ENCODE peak calls at places on chromosomes 1 and 21, in six cellular contexts. Q is heart left ventricle; N is colonic mucosa; M is fibroblast of lung; P is stomach; Y is CD8-positive, alpha-beta T cell. G is an unnamed sample.

GRCh38 chr1:32122141-32122540 is 14.3 kb downstream of the KPNA6 start:
- DNase-seq in Q (no peak), N (no peak), M (no peak), P (no peak), Y (peak), G (no peak)

GRCh38 chr1:25904942-25905679 is 1.1 kb downstream of the STMN1 start:
- DNase-seq in Q (peak), N (peak), M (peak), P (peak), Y (peak), G (peak)

GRCh38 chr1:103180660-103181059 is 72.3 kb upstream of the COL11A1 start:
- DNase-seq in Q (no peak), N (no peak), M (peak), P (no peak), Y (no peak), G (peak)

GRCh38 chr21:46183910-46184624 is at the start of gene SPATC1L:
- DNase-seq in Q (peak), N (peak), M (peak), P (peak), Y (peak), G (peak)

GRCh38 chr21:45460011-45460565 is 55.1 kb downstream of the COL18A1 start:
- DNase-seq in Q (no peak), N (no peak), M (no peak), P (no peak), Y (no peak), G (no peak)

GRCh38 chr21:35924714-35925301 is 135.5 kb downstream of the SETD4 start:
- DNase-seq in Q (no peak), N (no peak), M (peak), P (no peak), Y (no peak), G (peak)

GRCh38 chr1:42228938-42229337 is 64.4 kb upstream of the GUCA2A start:
- DNase-seq in Q (no peak), N (no peak), M (no peak), P (no peak), Y (no peak), G (no peak)

GRCh38 chr1:89842547-89843278 is 21.9 kb downstream of the LRRC8D start:
- DNase-seq in Q (peak), N (no peak), M (peak), P (no peak), Y (no peak), G (peak)

GRCh38 chr21:40832316-40832715 is 14.6 kb downstream of the DSCAM start:
- DNase-seq in Q (no peak), N (no peak), M (no peak), P (no peak), Y (no peak), G (no peak)

GRCh38 chr1:71014110-71014509 is 33.5 kb downstream of the PTGER3 start:
- DNase-seq in Q (no peak), N (no peak), M (peak), P (no peak), Y (no peak), G (peak)

GRCh38 chr1:206693029-206693428 is 8.3 kb downstream of the MAPKAPK2 start:
- DNase-seq in Q (peak), N (no peak), M (peak), P (peak), Y (no peak), G (peak)

GRCh38 chr1:179146916-179147315 is 65.0 kb downstream of the TOR3A start:
- DNase-seq in Q (no peak), N (no peak), M (peak), P (no peak), Y (no peak), G (no peak)

GRCh38 chr1:171196351-171196750 is 11.3 kb downstream of the FMO2 start:
- DNase-seq in Q (no peak), N (no peak), M (no peak), P (no peak), Y (no peak), G (no peak)

GRCh38 chr1:152907686-152908601 is at the start of gene IVL:
- DNase-seq in Q (no peak), N (no peak), M (peak), P (no peak), Y (no peak), G (no peak)

GRCh38 chr21:19218163-19218562 is 814.6 kb upstream of the TMPRSS15 start:
- DNase-seq in Q (no peak), N (no peak), M (no peak), P (no peak), Y (no peak), G (no peak)

GRCh38 chr1:228400692-228401454 is 5.8 kb downstream of the TRIM11 start:
- DNase-seq in Q (no peak), N (no peak), M (no peak), P (no peak), Y (no peak), G (no peak)

GRCh38 chr21:44057960-44058651 is 46.0 kb downstream of the TRAPPC10 start:
- DNase-seq in Q (no peak), N (no peak), M (peak), P (no peak), Y (no peak), G (no peak)

GRCh38 chr1:100883963-100884362 is 10.7 kb downstream of the EXTL2 start:
- DNase-seq in Q (no peak), N (no peak), M (peak), P (no peak), Y (no peak), G (peak)

GRCh38 chr1:52306227-52307006 is 59.6 kb downstream of the CC2D1B start:
- DNase-seq in Q (no peak), N (no peak), M (no peak), P (no peak), Y (no peak), G (no peak)

GRCh38 chr1:22864886-22865285 is 107.8 kb downstream of the LACTBL1 start:
- DNase-seq in Q (no peak), N (no peak), M (no peak), P (no peak), Y (no peak), G (no peak)

GRCh38 chr1:53375440-53375839 is 47.6 kb upstream of the LRP8 start:
- DNase-seq in Q (no peak), N (peak), M (no peak), P (peak), Y (peak), G (no peak)

GRCh38 chr1:171653796-171654704 is 1.6 kb upstream of the MYOC start:
- DNase-seq in Q (peak), N (no peak), M (peak), P (no peak), Y (no peak), G (peak)

GRCh38 chr1:221907531-221907930 is 165.6 kb upstream of the DUSP10 start:
- DNase-seq in Q (no peak), N (no peak), M (peak), P (no peak), Y (no peak), G (no peak)

GRCh38 chr21:44710756-44711326 is 531 bp downstream of the TSPEAR start:
- DNase-seq in Q (no peak), N (no peak), M (no peak), P (no peak), Y (no peak), G (no peak)

GRCh38 chr1:71093938-71094337 is 13.1 kb upstream of the ZRANB2 start:
- DNase-seq in Q (no peak), N (no peak), M (peak), P (no peak), Y (no peak), G (no peak)

GRCh38 chr1:224168859-224169380 is 14.1 kb upstream of the DEGS1 start:
- DNase-seq in Q (peak), N (peak), M (peak), P (no peak), Y (no peak), G (peak)

GRCh38 chr1:172002725-172003345 is 161.5 kb downstream of the DNM3 start:
- DNase-seq in Q (peak), N (peak), M (peak), P (no peak), Y (no peak), G (peak)

GRCh38 chr1:183023146-183023600 is at the start of gene LAMC1:
- DNase-seq in Q (peak), N (peak), M (peak), P (peak), Y (no peak), G (peak)

GRCh38 chr21:45130324-45130774 is 56.0 kb downstream of the ADARB1 start:
- DNase-seq in Q (no peak), N (no peak), M (peak), P (no peak), Y (no peak), G (peak)

GRCh38 chr1:157819215-157819614 is 705 bp downstream of the FCRL1 start:
- DNase-seq in Q (no peak), N (no peak), M (no peak), P (no peak), Y (no peak), G (no peak)

GRCh38 chr1:168987330-168987729 is 119.2 kb upstream of the ATP1B1 start:
- DNase-seq in Q (no peak), N (no peak), M (no peak), P (no peak), Y (no peak), G (no peak)

GRCh38 chr21:28521932-28522826 is 470.5 kb downstream of the LTN1 start:
- DNase-seq in Q (no peak), N (no peak), M (peak), P (no peak), Y (no peak), G (peak)

GRCh38 chr1:171948491-171948890 is 107.2 kb downstream of the DNM3 start:
- DNase-seq in Q (no peak), N (no peak), M (peak), P (no peak), Y (no peak), G (no peak)

GRCh38 chr1:45412899-45413298 is 72.7 kb upstream of the MUTYH start:
- DNase-seq in Q (no peak), N (no peak), M (no peak), P (no peak), Y (no peak), G (no peak)

GRCh38 chr1:67484492-67484891 is 54.3 kb upstream of the SERBP1 start:
- DNase-seq in Q (no peak), N (no peak), M (no peak), P (no peak), Y (no peak), G (no peak)

GRCh38 chr21:31264574-31264973 is 79.5 kb downstream of the TIAM1 start:
- DNase-seq in Q (no peak), N (no peak), M (no peak), P (no peak), Y (no peak), G (no peak)

GRCh38 chr1:234186037-234186688 is 187.1 kb upstream of the COA6 start:
- DNase-seq in Q (no peak), N (no peak), M (peak), P (no peak), Y (no peak), G (no peak)

GRCh38 chr1:183612407-183612806 is 22.1 kb upstream of the NCF2 start:
- DNase-seq in Q (no peak), N (no peak), M (no peak), P (no peak), Y (no peak), G (no peak)

GRCh38 chr1:104295516-104295915 is 545.8 kb downstream of the AMY1C start:
- DNase-seq in Q (no peak), N (no peak), M (no peak), P (no peak), Y (no peak), G (no peak)

GRCh38 chr1:104291156-104291555 is 541.5 kb downstream of the AMY1C start:
- DNase-seq in Q (no peak), N (no peak), M (no peak), P (no peak), Y (no peak), G (no peak)

GRCh38 chr1:104294259-104294658 is 544.6 kb downstream of the AMY1C start:
- DNase-seq in Q (no peak), N (no peak), M (no peak), P (no peak), Y (no peak), G (no peak)
- H3K27ac ChIP-seq in Q (no peak), N (no peak), M (no peak), P (no peak), Y (no peak), G (no peak)

GRCh38 chr21:38797470-38797869 is 8.3 kb upstream of the ETS2 start:
- DNase-seq in Q (no peak), N (no peak), M (peak), P (no peak), Y (no peak), G (no peak)

GRCh38 chr21:38798081-38798480 is 7.6 kb upstream of the ETS2 start:
- DNase-seq in Q (no peak), N (no peak), M (no peak), P (no peak), Y (no peak), G (no peak)

GRCh38 chr21:38795475-38795874 is 10.3 kb upstream of the ETS2 start:
- DNase-seq in Q (no peak), N (no peak), M (no peak), P (no peak), Y (no peak), G (no peak)

GRCh38 chr21:38794978-38795377 is 10.8 kb upstream of the ETS2 start:
- DNase-seq in Q (no peak), N (no peak), M (no peak), P (no peak), Y (no peak), G (no peak)

DNA sequence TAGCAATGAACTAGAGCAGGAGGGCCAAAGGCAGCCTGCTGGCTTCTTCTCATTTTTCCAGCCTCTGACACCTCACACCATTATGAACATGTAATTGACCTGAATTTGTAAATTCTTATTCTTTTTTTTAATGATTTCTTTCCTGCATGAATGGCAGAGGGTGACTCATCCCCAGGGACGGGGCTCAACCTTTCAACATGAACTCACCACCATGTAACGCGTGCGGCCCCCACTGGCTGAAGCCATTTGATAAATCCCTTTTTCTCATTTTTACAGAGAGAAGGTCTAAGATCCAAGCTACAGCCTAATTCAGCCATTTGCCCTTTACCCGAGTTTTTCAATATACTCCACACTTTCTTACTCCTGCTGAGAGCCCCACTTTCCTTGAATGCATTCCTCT is 9.3 kb upstream of the ETS2 start:
- DNase-seq in Q (no peak), N (no peak), M (peak), P (no peak), Y (no peak), G (peak)
- TF ChIP-seq CTCF in Q (no peak), N (no peak), M (peak), P (no peak), Y (no peak), G (peak)

GRCh38 chr1:197917553-197917812 is 311 bp downstream of the LHX9 start:
- DNase-seq in Q (no peak), N (no peak), M (no peak), P (no peak), Y (no peak), G (no peak)
- H3K4me3 ChIP-seq in Q (peak), N (peak), M (no peak), P (peak), Y (no peak), G (no peak)

DNA sequence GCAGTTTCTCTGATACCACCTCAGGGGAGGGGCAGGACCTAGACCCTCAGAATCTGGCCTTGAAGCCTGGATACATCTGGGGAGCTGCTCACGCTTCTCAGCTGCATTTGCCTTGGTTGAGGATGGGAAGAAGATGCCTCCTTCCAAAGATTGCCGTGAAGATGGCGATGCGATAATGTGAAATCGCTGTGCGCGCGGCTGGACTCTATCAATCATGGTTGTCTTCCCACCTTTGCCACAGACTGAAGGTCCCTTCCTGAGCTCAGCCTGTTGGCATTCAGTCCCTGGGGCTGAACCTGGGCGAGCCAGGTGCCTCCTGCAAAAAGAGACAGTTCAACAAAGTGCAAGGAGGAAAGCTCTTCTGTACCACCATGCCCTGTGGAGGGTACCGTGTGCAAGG is 114.4 kb upstream of the SLC45A1 start:
- DNase-seq in Q (no peak), N (no peak), M (no peak), P (no peak), Y (no peak), G (no peak)
- H3K27ac ChIP-seq in Q (no peak), N (no peak), M (no peak), P (peak), Y (no peak), G (no peak)